ENCODE peak calls at places on chromosomes 12 and 14, in six cellular contexts. S is WTC11, P is A549, V is K562, H is HepG2, C is H1. Y is an unnamed sample.

GRCh38 chr12:80282761-80283160 is 161.3 kb upstream of the PTPRQ start:
- DNase-seq in S (no peak), P (no peak), V (no peak), H (no peak), C (no peak), Y (no peak)

GRCh38 chr12:94148841-94149780 is 734 bp downstream of the PLXNC1 start:
- DNase-seq in S (peak), P (peak), V (no peak), H (no peak), C (peak), Y (no peak)

GRCh38 chr14:32077081-32078029 is at the start of gene ARHGAP5:
- DNase-seq in S (peak), P (no peak), V (no peak), H (peak), C (peak), Y (peak)

GRCh38 chr12:58995964-58996363 is 75.7 kb upstream of the LRIG3 start:
- DNase-seq in S (no peak), P (no peak), V (no peak), H (no peak), C (no peak), Y (no peak)

GRCh38 chr14:71780822-71781221 is 151.4 kb upstream of the RGS6 start:
- DNase-seq in S (no peak), P (no peak), V (no peak), H (no peak), C (no peak), Y (peak)

GRCh38 chr12:87928046-87928445 is 101.2 kb downstream of the C12orf50 start:
- DNase-seq in S (no peak), P (no peak), V (no peak), H (no peak), C (no peak), Y (no peak)

GRCh38 chr12:9674226-9674590 is 4.7 kb downstream of the CLEC2D start:
- DNase-seq in S (no peak), P (no peak), V (no peak), H (no peak), C (no peak), Y (no peak)

GRCh38 chr12:57983150-57983857 is 41.9 kb downstream of the ATP23 start:
- DNase-seq in S (peak), P (no peak), V (peak), H (peak), C (peak), Y (peak)

GRCh38 chr12:75020068-75020557 is 189.5 kb downstream of the KCNC2 start:
- DNase-seq in S (no peak), P (no peak), V (no peak), H (no peak), C (no peak), Y (no peak)

GRCh38 chr12:116736962-116737773 is 701 bp downstream of the SPRING1 start:
- DNase-seq in S (peak), P (peak), V (peak), H (no peak), C (no peak), Y (no peak)

GRCh38 chr12:5626146-5626545 is 194.2 kb downstream of the NTF3 start:
- DNase-seq in S (no peak), P (no peak), V (no peak), H (no peak), C (no peak), Y (no peak)

GRCh38 chr12:60201891-60202290 is 606.1 kb downstream of the SLC16A7 start:
- DNase-seq in S (no peak), P (no peak), V (no peak), H (no peak), C (no peak), Y (no peak)
- TF ChIP-seq JUN in S (no peak), P (no peak), V (no peak), H (no peak), C (no peak), Y (no peak)

GRCh38 chr12:68113644-68114043 is 45.9 kb downstream of the IFNG start:
- DNase-seq in S (peak), P (no peak), V (no peak), H (no peak), C (peak), Y (no peak)
- TF ChIP-seq JUN in S (no peak), P (no peak), V (no peak), H (no peak), C (no peak), Y (no peak)

DNA sequence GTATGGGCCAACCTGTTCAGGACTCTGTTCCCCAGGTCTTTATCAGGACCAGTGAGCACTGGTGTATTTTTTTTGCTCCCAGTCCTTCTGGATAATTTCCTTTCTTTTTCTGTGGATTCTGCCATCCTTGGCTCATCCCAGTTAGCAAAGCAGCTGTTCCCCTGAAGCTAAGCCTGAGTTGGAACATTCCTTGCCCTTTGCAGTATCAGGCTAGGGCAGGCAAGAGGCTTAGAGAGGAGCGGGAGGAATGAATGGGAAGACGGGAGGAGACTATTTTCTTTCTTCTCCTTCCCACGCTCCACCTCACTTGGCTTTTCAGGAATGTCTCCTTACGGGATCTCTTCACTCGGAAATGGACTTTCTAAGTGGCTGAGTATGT is 29.2 kb downstream of the ERG28 start:
- DNase-seq in S (peak), P (no peak), V (no peak), H (no peak), C (no peak), Y (no peak)
- TF ChIP-seq JUN in S (no peak), P (no peak), V (no peak), H (no peak), C (no peak), Y (no peak)

GRCh38 chr14:94278732-94279131 is 14.3 kb downstream of the SERPINA10 start:
- DNase-seq in S (no peak), P (no peak), V (no peak), H (no peak), C (no peak), Y (no peak)

GRCh38 chr14:94288610-94289465 is 4.2 kb downstream of the SERPINA10 start:
- DNase-seq in S (no peak), P (no peak), V (no peak), H (no peak), C (no peak), Y (no peak)

GRCh38 chr14:94284221-94284620 is 8.8 kb downstream of the SERPINA10 start:
- DNase-seq in S (no peak), P (no peak), V (no peak), H (no peak), C (no peak), Y (no peak)

GRCh38 chr14:94285158-94285557 is 7.9 kb downstream of the SERPINA10 start:
- DNase-seq in S (no peak), P (no peak), V (no peak), H (no peak), C (no peak), Y (no peak)

GRCh38 chr14:94282991-94283723 is 9.9 kb downstream of the SERPINA10 start:
- DNase-seq in S (no peak), P (no peak), V (no peak), H (no peak), C (no peak), Y (no peak)
- TF ChIP-seq JUN in S (no peak), P (no peak), V (no peak), H (no peak), C (no peak), Y (no peak)

DNA sequence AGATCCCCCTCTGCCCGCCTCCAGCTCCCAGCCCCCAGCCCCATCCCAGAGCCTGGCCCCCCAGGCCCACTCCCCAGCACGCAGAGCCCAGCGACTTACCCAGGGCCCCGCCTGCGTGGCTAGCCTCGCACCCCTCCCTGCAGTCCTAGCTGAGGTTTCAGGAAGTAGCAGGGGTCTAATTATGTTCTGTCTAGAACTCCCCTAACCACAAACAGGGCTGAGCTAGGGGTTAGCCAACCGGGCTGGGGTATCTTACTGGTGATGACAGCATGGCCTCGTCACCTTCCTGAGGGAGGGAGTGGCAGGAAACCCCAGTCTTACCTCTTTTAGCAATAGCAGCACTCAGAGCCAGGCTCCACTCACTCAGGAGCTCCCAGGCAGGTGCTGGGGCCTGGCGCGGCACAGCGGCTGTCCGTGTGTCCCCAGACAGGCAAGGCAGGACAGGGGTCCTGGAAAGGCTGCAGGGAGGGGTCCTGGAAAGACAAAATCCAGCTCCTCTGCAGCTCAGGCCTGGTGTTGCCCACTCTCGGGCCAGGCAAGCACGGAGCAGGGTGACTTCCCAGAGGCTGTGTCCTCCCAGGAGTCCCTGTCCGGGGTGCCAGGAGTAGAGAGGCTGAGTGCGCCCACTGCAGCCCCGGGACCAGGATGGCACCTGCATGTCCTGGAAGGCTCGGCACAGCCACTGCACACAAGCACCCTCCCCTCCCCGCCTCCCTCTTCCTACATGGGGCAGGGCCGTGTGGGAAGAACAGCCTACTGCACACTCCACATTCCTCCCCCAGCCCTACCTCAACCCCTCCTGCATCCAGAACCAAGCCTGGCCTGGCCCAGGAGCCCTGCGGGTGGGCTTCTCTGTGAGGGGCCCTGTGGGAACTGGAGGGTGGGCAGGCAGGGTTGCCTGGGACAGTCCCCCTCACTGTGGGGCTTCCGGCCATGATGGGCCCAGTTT is at the start of gene GPR132:
- DNase-seq in S (no peak), P (no peak), V (no peak), H (no peak), C (no peak), Y (no peak)
- TF ChIP-seq JUN in S (no peak), P (no peak), V (no peak), H (no peak), C (no peak), Y (no peak)

DNA sequence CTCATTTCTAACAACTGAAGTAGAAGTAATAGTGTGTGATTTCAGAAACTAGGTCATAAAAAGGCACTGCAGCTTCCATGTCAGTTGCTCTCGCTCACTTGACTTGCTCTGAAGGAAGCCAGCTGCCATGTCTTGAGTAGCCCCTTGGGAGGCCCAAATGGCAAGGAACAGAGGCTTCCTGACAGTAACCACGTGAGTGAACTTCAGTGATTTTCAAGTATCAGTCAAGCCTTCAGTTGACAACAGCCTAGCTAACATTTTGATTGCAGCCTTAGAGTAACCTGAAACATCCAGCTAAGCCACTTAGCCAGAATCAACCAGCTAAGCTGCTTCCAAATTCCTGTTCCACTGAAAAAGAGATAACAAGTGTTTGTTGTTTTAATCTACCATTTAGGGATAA is 26.7 kb downstream of the TOGARAM1 start:
- DNase-seq in S (no peak), P (no peak), V (no peak), H (no peak), C (no peak), Y (no peak)
- TF ChIP-seq JUN in S (no peak), P (no peak), V (no peak), H (no peak), C (no peak), Y (no peak)

DNA sequence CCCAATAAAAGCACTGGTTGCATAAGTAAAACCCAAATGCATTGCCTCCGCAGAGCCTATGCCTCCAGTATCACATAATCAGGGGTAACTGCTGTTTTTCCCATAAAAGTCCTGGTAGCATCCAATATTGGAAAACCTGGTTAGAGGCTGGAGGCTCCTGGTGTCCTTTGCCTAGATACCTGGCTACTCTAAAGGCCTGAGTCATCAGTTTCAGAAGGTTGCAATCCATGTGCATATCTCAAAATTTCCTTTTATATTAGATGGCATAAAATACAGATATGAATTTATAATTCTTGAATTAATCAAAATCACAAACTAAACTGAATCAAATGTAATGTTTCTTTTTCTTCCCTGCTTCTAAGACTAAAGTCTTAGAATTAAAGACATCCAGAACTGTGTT is 164.2 kb upstream of the DCN start:
- DNase-seq in S (no peak), P (no peak), V (no peak), H (no peak), C (no peak), Y (no peak)
- TF ChIP-seq JUN in S (no peak), P (no peak), V (no peak), H (no peak), C (no peak), Y (no peak)

GRCh38 chr12:83470749-83471148 is 784.0 kb downstream of the TMTC2 start:
- DNase-seq in S (no peak), P (no peak), V (no peak), H (no peak), C (no peak), Y (no peak)

GRCh38 chr12:83472350-83472749 is 785.6 kb downstream of the TMTC2 start:
- DNase-seq in S (no peak), P (no peak), V (no peak), H (no peak), C (no peak), Y (no peak)

GRCh38 chr12:83472772-83473171 is 786.1 kb downstream of the TMTC2 start:
- DNase-seq in S (no peak), P (no peak), V (no peak), H (no peak), C (no peak), Y (no peak)

GRCh38 chr12:83468988-83469908 is 782.5 kb downstream of the TMTC2 start:
- DNase-seq in S (no peak), P (no peak), V (no peak), H (no peak), C (no peak), Y (no peak)

GRCh38 chr12:83471341-83471740 is 784.6 kb downstream of the TMTC2 start:
- DNase-seq in S (no peak), P (no peak), V (no peak), H (no peak), C (no peak), Y (no peak)
- TF ChIP-seq JUN in S (no peak), P (no peak), V (no peak), H (no peak), C (no peak), Y (no peak)

GRCh38 chr12:104649217-104649834 is 192.6 kb downstream of the CHST11 start:
- DNase-seq in S (no peak), P (no peak), V (no peak), H (no peak), C (no peak), Y (no peak)

GRCh38 chr12:104651812-104652211 is 195.1 kb downstream of the CHST11 start:
- DNase-seq in S (no peak), P (no peak), V (no peak), H (no peak), C (no peak), Y (no peak)

GRCh38 chr12:104648746-104649145 is 192.0 kb downstream of the CHST11 start:
- DNase-seq in S (no peak), P (no peak), V (no peak), H (no peak), C (no peak), Y (peak)

GRCh38 chr12:104649913-104650312 is 193.2 kb downstream of the CHST11 start:
- DNase-seq in S (no peak), P (no peak), V (no peak), H (no peak), C (no peak), Y (no peak)

DNA sequence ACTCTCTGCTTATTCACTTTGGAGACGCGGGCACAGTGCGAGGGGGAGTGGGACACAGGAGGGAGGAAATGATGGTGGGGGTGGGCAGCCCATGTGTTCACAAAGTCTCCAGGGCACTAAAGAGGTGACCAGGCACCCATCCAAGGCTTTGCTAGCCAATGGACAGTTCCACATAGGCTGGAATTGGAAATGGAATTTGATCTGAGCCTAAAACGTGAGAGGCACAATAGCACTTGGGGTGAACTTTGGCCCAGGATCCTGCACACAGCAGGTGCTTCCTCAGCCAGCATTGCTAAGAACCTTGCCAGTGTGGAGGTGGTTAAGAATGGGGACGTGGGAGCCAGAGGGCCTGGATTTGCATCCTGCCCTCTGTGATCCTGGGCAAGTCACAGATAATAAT is 193.8 kb downstream of the CHST11 start:
- DNase-seq in S (no peak), P (no peak), V (no peak), H (no peak), C (no peak), Y (peak)
- TF ChIP-seq JUN in S (no peak), P (no peak), V (no peak), H (no peak), C (no peak), Y (no peak)